ENCODE peak calls at places on chromosomes 16 and 17, in five cellular contexts. X is esophagus squamous epithelium, P is lower leg skin, Z is IMR-90, R is heart left ventricle. T is an unnamed sample.

GRCh38 chr17:56679767-56680422 is 86.4 kb downstream of the NOG start:
- DNase-seq in X (no peak), P (no peak), Z (no peak), R (no peak), T (no peak)

GRCh38 chr16:13453938-13454553 is 465.9 kb upstream of the ERCC4 start:
- DNase-seq in X (no peak), P (peak), Z (no peak), R (no peak), T (no peak)

GRCh38 chr16:69711115-69711740 is 15.1 kb downstream of the NQO1 start:
- DNase-seq in X (no peak), P (peak), Z (peak), R (no peak), T (peak)

GRCh38 chr16:15765880-15766279 is 90.9 kb downstream of the MYH11 start:
- DNase-seq in X (no peak), P (no peak), Z (peak), R (peak), T (no peak)

GRCh38 chr17:36128411-36128978 is 24.9 kb downstream of the CCL4 start:
- DNase-seq in X (no peak), P (no peak), Z (no peak), R (no peak), T (no peak)

GRCh38 chr17:45371414-45372324 is 54.8 kb upstream of the MAP3K14 start:
- DNase-seq in X (no peak), P (peak), Z (peak), R (peak), T (peak)

GRCh38 chr17:50787106-50787505 is 19.8 kb upstream of the ANKRD40CL start:
- DNase-seq in X (no peak), P (no peak), Z (no peak), R (no peak), T (no peak)

GRCh38 chr17:61387511-61388305 is 11.9 kb upstream of the TBX2 start:
- DNase-seq in X (no peak), P (no peak), Z (no peak), R (no peak), T (no peak)

GRCh38 chr17:17350491-17351355 is 47.5 kb downstream of the NT5M start:
- DNase-seq in X (no peak), P (no peak), Z (peak), R (no peak), T (no peak)

GRCh38 chr17:75998327-75998795 is 2.3 kb upstream of the CDK3 start:
- DNase-seq in X (no peak), P (no peak), Z (no peak), R (no peak), T (no peak)

GRCh38 chr17:68512967-68513474 is 791 bp downstream of the PRKAR1A start:
- DNase-seq in X (no peak), P (peak), Z (peak), R (peak), T (peak)

GRCh38 chr17:53122966-53123365 is 699.8 kb upstream of the KIF2B start:
- DNase-seq in X (no peak), P (no peak), Z (no peak), R (no peak), T (no peak)

GRCh38 chr17:30422171-30422570 is 43.4 kb downstream of the CPD start:
- DNase-seq in X (no peak), P (no peak), Z (no peak), R (no peak), T (no peak)

GRCh38 chr17:50058296-50058945 is 2.5 kb downstream of the ITGA3 start:
- DNase-seq in X (no peak), P (no peak), Z (no peak), R (peak), T (no peak)

GRCh38 chr17:44820631-44821196 is 9.4 kb downstream of the GJC1 start:
- DNase-seq in X (no peak), P (no peak), Z (peak), R (no peak), T (peak)

GRCh38 chr17:61361084-61361483 is 38.6 kb upstream of the TBX2 start:
- DNase-seq in X (no peak), P (no peak), Z (peak), R (no peak), T (no peak)

GRCh38 chr16:11359370-11359769 is 14.1 kb downstream of the RMI2 start:
- DNase-seq in X (no peak), P (peak), Z (peak), R (no peak), T (no peak)

GRCh38 chr17:46039592-46040186 is 40.6 kb downstream of the STH start:
- DNase-seq in X (no peak), P (no peak), Z (no peak), R (peak), T (no peak)

GRCh38 chr17:325270-325976 is 27.2 kb downstream of the RPH3AL start:
- DNase-seq in X (no peak), P (no peak), Z (no peak), R (no peak), T (no peak)

GRCh38 chr16:59993101-59993500 is 1259.0 kb upstream of the GOT2 start:
- DNase-seq in X (no peak), P (no peak), Z (no peak), R (no peak), T (no peak)

GRCh38 chr16:546909-547770 is 13.1 kb upstream of the PRR35 start:
- DNase-seq in X (no peak), P (peak), Z (peak), R (peak), T (peak)

GRCh38 chr17:71188811-71189492 is 931.9 kb upstream of the SOX9 start:
- DNase-seq in X (no peak), P (no peak), Z (peak), R (no peak), T (no peak)

GRCh38 chr17:263271-263670 is 81.8 kb upstream of the DOC2B start:
- DNase-seq in X (no peak), P (no peak), Z (no peak), R (peak), T (peak)

GRCh38 chr16:65176603-65177002 is 54.7 kb upstream of the CDH11 start:
- DNase-seq in X (no peak), P (no peak), Z (peak), R (peak), T (peak)

GRCh38 chr17:61593404-61593803 is 2.4 kb upstream of the NACA2 start:
- DNase-seq in X (no peak), P (no peak), Z (no peak), R (no peak), T (no peak)

GRCh38 chr17:60075981-60076380 is 2.7 kb downstream of the HEATR6 start:
- DNase-seq in X (no peak), P (no peak), Z (no peak), R (no peak), T (no peak)

GRCh38 chr17:75552847-75553552 is 27.5 kb downstream of the LLGL2 start:
- DNase-seq in X (no peak), P (no peak), Z (peak), R (no peak), T (no peak)

GRCh38 chr16:3722508-3722907 is 5.2 kb upstream of the TRAP1 start:
- DNase-seq in X (no peak), P (no peak), Z (no peak), R (no peak), T (no peak)

GRCh38 chr16:16041196-16041892 is 91.9 kb downstream of the ABCC1 start:
- DNase-seq in X (no peak), P (no peak), Z (no peak), R (no peak), T (no peak)

GRCh38 chr16:67278773-67279295 is 498 bp upstream of the PLEKHG4 start:
- DNase-seq in X (no peak), P (peak), Z (no peak), R (peak), T (peak)

GRCh38 chr16:57091990-57092785 is at the start of gene CPNE2:
- DNase-seq in X (no peak), P (no peak), Z (peak), R (peak), T (peak)

DNA sequence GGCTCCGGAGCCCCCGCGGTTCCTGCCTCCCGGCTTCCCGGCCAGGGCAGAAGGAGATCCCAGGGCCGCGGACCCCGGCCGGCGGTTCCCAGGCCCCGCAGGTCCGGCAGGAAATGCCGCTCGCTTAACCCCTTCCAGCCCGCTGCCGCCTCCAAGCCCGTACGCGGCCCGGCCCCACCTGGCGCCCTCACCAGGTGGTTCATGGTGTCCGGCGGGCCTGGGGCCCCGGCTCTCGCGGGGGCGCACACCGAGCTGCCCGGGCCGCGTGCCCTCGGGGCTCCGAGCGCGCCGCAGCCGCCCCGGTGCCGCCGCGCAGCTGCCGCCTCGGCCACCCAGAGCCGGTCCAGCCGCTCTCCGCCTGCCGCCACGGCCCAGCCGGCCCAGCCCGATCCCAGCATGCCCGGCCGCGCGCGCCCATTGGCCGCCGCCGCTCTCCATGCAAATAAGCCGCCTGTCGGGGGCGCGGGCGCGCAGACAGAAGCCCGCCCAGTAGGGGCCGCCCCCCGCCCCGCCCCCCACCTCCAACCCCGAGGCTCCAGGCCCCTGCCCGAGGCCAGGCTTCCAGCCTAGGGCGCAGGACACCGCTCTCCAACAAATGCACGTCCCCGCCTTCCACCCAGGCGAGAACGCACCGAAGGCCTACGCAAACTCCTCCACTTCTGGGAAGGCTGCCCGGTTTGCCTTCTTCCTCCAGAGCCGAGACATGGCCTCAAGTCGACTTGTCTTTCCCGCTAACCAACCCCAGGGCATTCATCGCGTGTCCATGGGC is at the start of gene BCAR1:
- DNase-seq in X (no peak), P (peak), Z (peak), R (peak), T (peak)
- TF ChIP-seq POLR2A in X (no peak), P (no peak), Z (peak), R (peak), T (peak)

DNA sequence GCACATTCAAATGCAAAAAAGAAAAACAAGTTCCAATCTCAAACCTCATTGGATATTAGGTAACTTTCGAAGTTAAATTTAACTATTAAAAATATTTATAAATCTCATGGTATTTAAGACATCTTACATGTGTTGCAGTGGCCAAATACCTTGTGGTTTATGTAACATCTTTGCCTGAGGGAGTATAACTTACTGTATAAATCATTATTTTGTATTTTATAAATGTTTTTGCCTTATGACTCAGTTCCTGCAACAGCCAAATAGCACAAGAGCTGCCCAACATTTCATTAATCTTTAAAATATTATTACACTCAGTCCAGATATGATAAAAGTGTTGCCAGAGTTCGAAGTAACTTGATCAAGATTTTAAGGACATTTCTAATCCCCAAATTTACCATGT is 43.8 kb downstream of the IRX6 start:
- DNase-seq in X (no peak), P (no peak), Z (peak), R (no peak), T (no peak)
- TF ChIP-seq POLR2A in X (no peak), P (no peak), Z (no peak), R (no peak), T (no peak)

GRCh38 chr16:84850714-84851113 is 30.9 kb downstream of the CRISPLD2 start:
- DNase-seq in X (no peak), P (no peak), Z (no peak), R (no peak), T (no peak)
- TF ChIP-seq POLR2A in X (no peak), P (no peak), Z (no peak), R (no peak), T (no peak)

DNA sequence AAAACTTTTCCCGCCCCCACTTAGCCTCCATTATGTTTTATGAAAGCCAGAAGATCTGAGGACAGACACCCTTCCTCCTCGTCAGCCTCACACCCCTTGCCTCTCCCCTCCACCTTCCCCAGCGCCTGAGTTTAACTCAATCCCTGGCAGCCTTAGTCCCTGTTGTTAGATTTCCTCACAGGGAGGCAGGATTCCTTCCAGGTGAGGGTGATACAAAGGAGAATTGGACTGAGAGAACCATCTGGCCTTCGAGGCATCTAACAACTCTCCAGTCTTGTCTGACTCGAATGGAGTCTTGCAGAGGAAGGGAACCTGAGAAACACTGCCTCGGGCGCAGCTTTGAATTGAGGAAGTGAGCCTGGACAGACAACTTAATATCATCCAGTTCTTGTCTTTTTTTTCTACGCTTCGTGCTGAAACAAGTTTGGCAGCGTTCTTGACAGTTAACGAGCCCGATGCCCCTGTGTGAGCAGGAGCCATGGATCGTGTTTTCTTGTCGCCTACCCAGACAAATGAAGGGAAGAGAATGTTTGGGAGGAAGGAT is 1.3 kb upstream of the ZNF768 start:
- DNase-seq in X (no peak), P (peak), Z (no peak), R (no peak), T (no peak)
- TF ChIP-seq POLR2A in X (no peak), P (no peak), Z (no peak), R (no peak), T (no peak)

T was measured in uterus.